ENCODE peak calls at places on chromosomes 4 and X, in five cellular contexts. L is retinal pigment epithelial cell, R is cardiac fibroblast, J is HFFc6, A is GM20000. Q is an unnamed sample.

GRCh38 chr4:155403886-155404285 is 27.1 kb upstream of the MAP9 start:
- DNase-seq in L (no peak), R (peak), J (peak), A (no peak), Q (no peak)

GRCh38 chr4:81786063-81786763 is 314.5 kb upstream of the RASGEF1B start:
- DNase-seq in L (no peak), R (peak), J (no peak), A (no peak), Q (no peak)

GRCh38 chrX:132294776-132295495 is 75.7 kb upstream of the RAP2C start:
- DNase-seq in L (no peak), R (no peak), J (no peak), A (no peak), Q (no peak)

GRCh38 chrX:72094894-72095293 is 36.8 kb downstream of the RTL5 start:
- DNase-seq in L (no peak), R (peak), J (no peak), A (peak), Q (no peak)

GRCh38 chr4:123024710-123025109 is 102.3 kb upstream of the NUDT6 start:
- DNase-seq in L (no peak), R (no peak), J (no peak), A (no peak), Q (no peak)

GRCh38 chr4:4311193-4311592 is 21.1 kb downstream of the ZBTB49 start:
- DNase-seq in L (no peak), R (no peak), J (no peak), A (no peak), Q (no peak)

GRCh38 chr4:113499696-113500095 is 261.8 kb downstream of the CAMK2D start:
- DNase-seq in L (peak), R (peak), J (peak), A (no peak), Q (no peak)

GRCh38 chrX:102658551-102658950 is 7.3 kb downstream of the GPRASP1 start:
- DNase-seq in L (no peak), R (peak), J (no peak), A (no peak), Q (no peak)

GRCh38 chr4:83150563-83151330 is 36.2 kb upstream of the PLAC8 start:
- DNase-seq in L (no peak), R (peak), J (no peak), A (no peak), Q (no peak)

GRCh38 chr4:83810428-83810827 is 274.5 kb downstream of the GPAT3 start:
- DNase-seq in L (no peak), R (no peak), J (no peak), A (no peak), Q (no peak)

GRCh38 chrX:70386240-70386639 is 36.9 kb upstream of the GDPD2 start:
- DNase-seq in L (no peak), R (no peak), J (no peak), A (no peak), Q (no peak)

GRCh38 chr4:2936773-2937145 is 26.4 kb downstream of the NOP14 start:
- DNase-seq in L (peak), R (peak), J (peak), A (peak), Q (no peak)

GRCh38 chrX:105190252-105190853 is 30.1 kb downstream of the TEX13A start:
- DNase-seq in L (no peak), R (peak), J (peak), A (peak), Q (no peak)

GRCh38 chr4:4666187-4666586 is 124.3 kb upstream of the STX18 start:
- DNase-seq in L (no peak), R (no peak), J (no peak), A (no peak), Q (no peak)

GRCh38 chr4:146159384-146160058 is 16.0 kb upstream of the LSM6 start:
- DNase-seq in L (no peak), R (no peak), J (no peak), A (peak), Q (no peak)

GRCh38 chrX:30627818-30628652 is 25.2 kb upstream of the GK start:
- DNase-seq in L (no peak), R (no peak), J (no peak), A (no peak), Q (no peak)

GRCh38 chrX:24014388-24015018 is 12.5 kb downstream of the KLHL15 start:
- DNase-seq in L (no peak), R (peak), J (no peak), A (peak), Q (no peak)

GRCh38 chr4:187972135-187972534 is 23.4 kb upstream of the ZFP42 start:
- DNase-seq in L (no peak), R (no peak), J (no peak), A (no peak), Q (no peak)

GRCh38 chrX:39795591-39795990 is 302.2 kb downstream of the BCOR start:
- DNase-seq in L (no peak), R (no peak), J (no peak), A (no peak), Q (no peak)

GRCh38 chrX:102835504-102836146 is 101.4 kb upstream of the RAB40AL start:
- DNase-seq in L (no peak), R (peak), J (peak), A (peak), Q (no peak)

GRCh38 chr4:168993724-168994510 is 16.1 kb downstream of the CBR4 start:
- DNase-seq in L (peak), R (peak), J (no peak), A (no peak), Q (no peak)

GRCh38 chr4:146846882-146847281 is 98.8 kb downstream of the TTC29 start:
- DNase-seq in L (no peak), R (no peak), J (no peak), A (no peak), Q (no peak)

GRCh38 chrX:109537324-109537665 is 651 bp downstream of the NXT2 start:
- DNase-seq in L (peak), R (peak), J (peak), A (no peak), Q (no peak)

DNA sequence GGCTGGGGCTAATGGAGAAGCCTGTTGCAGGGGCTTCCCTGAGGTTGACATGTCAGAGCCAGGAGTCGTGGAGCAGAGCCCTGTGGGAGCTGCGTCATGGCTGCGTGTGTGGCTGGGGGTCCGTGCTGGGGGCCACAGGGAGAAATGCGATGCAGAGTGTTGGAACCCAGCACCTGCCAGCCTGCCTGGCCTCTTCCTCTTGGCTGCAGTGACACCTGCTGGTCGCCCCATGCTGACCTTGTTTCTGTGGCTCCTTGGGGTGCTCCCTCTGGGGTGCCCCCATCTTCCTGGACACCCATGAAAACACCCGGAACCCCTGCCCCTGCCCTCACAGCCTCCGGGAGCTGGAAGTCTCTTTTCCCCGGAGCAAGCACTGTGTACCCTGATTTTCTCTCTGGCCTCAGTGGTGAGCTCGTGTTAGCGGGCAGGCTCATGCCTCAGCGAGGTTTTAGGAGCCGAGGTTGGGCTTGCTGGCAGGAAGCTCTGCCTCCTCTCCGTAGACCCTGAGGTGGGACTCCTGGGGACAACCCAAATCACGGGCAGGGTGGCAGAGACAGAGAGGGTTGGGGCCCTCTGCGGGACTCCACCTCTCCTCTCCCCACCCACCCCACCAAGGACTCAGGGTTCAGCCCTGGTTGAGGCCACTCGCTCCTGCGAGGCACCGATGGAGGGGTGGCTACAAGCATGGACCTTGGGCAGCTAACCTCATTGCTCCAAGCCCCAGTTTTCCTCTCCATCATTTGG is 103.8 kb downstream of the SORCS2 start:
- DNase-seq in L (no peak), R (peak), J (peak), A (peak), Q (peak)
- TF ChIP-seq CTCF in L (peak), R (peak), J (peak), A (peak), Q (no peak)

GRCh38 chr4:120948382-120948781 is 25.9 kb upstream of the PRDM5 start:
- DNase-seq in L (no peak), R (no peak), J (no peak), A (no peak), Q (no peak)
- TF ChIP-seq CTCF in L (no peak), R (no peak), J (no peak), A (no peak), Q (no peak)

GRCh38 chr4:63553123-63553522 is 856.1 kb downstream of the TECRL start:
- DNase-seq in L (no peak), R (no peak), J (no peak), A (no peak), Q (no peak)

GRCh38 chr4:63558709-63559108 is 850.5 kb downstream of the TECRL start:
- DNase-seq in L (no peak), R (no peak), J (no peak), A (no peak), Q (no peak)

GRCh38 chr4:63556332-63556731 is 852.9 kb downstream of the TECRL start:
- DNase-seq in L (no peak), R (no peak), J (no peak), A (no peak), Q (no peak)
- TF ChIP-seq CTCF in L (peak), R (no peak), J (no peak), A (no peak), Q (no peak)

DNA sequence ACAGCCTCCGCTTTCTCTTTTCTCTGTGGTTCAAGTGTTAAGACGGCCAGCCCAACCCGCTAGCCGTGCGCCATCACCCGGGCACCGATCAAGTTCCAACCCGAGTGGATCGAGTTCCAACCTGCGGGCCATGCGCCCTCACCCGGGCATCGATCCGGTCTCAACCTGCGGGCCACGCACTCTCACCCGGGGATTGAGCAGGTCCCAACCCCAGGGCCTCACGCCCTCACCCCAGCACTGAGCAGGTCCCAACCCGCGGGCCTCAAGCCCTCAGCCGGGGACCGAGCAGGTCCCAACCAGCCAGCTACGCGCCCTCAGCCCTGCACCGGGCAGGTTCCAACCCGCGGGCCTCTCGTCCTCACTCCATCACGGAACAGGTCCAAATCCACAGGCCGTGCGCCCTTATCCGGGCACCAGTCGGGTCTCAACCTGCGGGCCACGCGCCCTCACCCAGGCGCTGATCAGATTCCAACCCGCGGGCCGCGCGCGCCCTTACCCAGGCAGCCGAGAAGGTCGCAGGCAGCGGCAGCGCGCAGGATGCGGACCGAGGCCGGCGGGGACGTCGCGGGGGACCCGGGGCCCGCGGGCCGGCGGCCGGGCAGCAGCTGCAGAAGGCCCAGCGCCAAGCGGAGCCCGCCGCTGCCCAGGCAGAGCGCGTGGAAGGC is 443 bp downstream of the GPR143 start:
- DNase-seq in L (no peak), R (no peak), J (no peak), A (no peak), Q (peak)
- TF ChIP-seq CTCF in L (no peak), R (no peak), J (no peak), A (no peak), Q (no peak)